ENCODE peak calls at places on chromosomes 1 and 21, in eight cellular contexts. P is AG10803, F is RPMI7951, X is chondrocyte, G is NCI-H1436, K is tibial nerve, H is fibroblast of pulmonary artery, I is cerebellum. Z is an unnamed sample.

GRCh38 chr1:219062161-219062560 is 111.5 kb upstream of the LYPLAL1 start:
- DNase-seq in P (no peak), F (no peak), X (no peak), G (no peak), K (no peak), H (no peak), I (no peak), Z (no peak)

GRCh38 chr1:180994262-180994661 is 28.4 kb downstream of the STX6 start:
- DNase-seq in P (no peak), F (no peak), X (no peak), G (no peak), K (no peak), H (no peak), I (no peak), Z (no peak)

GRCh38 chr1:86705633-86705985 is 1.2 kb downstream of the SH3GLB1 start:
- DNase-seq in P (peak; percentile 63), F (no peak), X (no peak), G (no peak), K (no peak), H (peak; percentile 29), I (no peak), Z (no peak)

GRCh38 chr1:54995835-54996234 is 2.9 kb upstream of the BSND start:
- DNase-seq in P (no peak), F (no peak), X (no peak), G (no peak), K (no peak), H (no peak), I (no peak), Z (no peak)

GRCh38 chr1:53514436-53514835 is 55.2 kb downstream of the DMRTB1 start:
- DNase-seq in P (no peak), F (no peak), X (no peak), G (no peak), K (no peak), H (no peak), I (no peak), Z (no peak)

GRCh38 chr1:54257876-54258275 is 57.9 kb downstream of the MRPL37 start:
- DNase-seq in P (no peak), F (no peak), X (no peak), G (no peak), K (no peak), H (no peak), I (no peak), Z (no peak)

GRCh38 chr21:45055861-45056260 is 18.5 kb upstream of the ADARB1 start:
- DNase-seq in P (peak; percentile 76), F (no peak), X (no peak), G (no peak), K (no peak), H (no peak), I (no peak), Z (no peak)

GRCh38 chr1:54681396-54681795 is 34.3 kb upstream of the TTC4 start:
- DNase-seq in P (peak; percentile 5), F (no peak), X (no peak), G (peak; percentile 88), K (no peak), H (peak; percentile 22), I (no peak), Z (no peak)

GRCh38 chr1:23129846-23130245 is 38.8 kb downstream of the LUZP1 start:
- DNase-seq in P (no peak), F (no peak), X (no peak), G (no peak), K (no peak), H (peak; percentile 31), I (no peak), Z (no peak)

GRCh38 chr1:51535006-51535592 is 16.0 kb upstream of the EPS15 start:
- DNase-seq in P (peak; percentile 78), F (peak; percentile 70), X (no peak), G (peak; percentile 18), K (peak; percentile 52), H (peak; percentile 92), I (peak; percentile 34), Z (peak; percentile 65)

GRCh38 chr21:34910396-34910795 is 138.7 kb downstream of the RUNX1 start:
- DNase-seq in P (no peak), F (no peak), X (no peak), G (no peak), K (no peak), H (no peak), I (no peak), Z (no peak)

GRCh38 chr1:176271572-176271971 is 64.5 kb upstream of the COP1 start:
- DNase-seq in P (no peak), F (no peak), X (no peak), G (no peak), K (no peak), H (no peak), I (no peak), Z (no peak)

GRCh38 chr1:201363455-201363854 is 14.0 kb downstream of the TNNT2 start:
- DNase-seq in P (no peak), F (no peak), X (peak; percentile 15), G (no peak), K (no peak), H (no peak), I (no peak), Z (no peak)

GRCh38 chr1:166165661-166166399 is 971 bp downstream of the FAM78B start:
- DNase-seq in P (peak; percentile 13), F (no peak), X (peak; percentile 89), G (no peak), K (no peak), H (peak; percentile 4), I (peak; percentile 48), Z (peak; percentile 64)

GRCh38 chr21:20083925-20084324 is 914.3 kb upstream of the NCAM2 start:
- DNase-seq in P (no peak), F (no peak), X (no peak), G (no peak), K (no peak), H (no peak), I (no peak), Z (no peak)

GRCh38 chr1:152013664-152014237 is 20.1 kb upstream of the S100A10 start:
- DNase-seq in P (peak; percentile 56), F (peak; percentile 50), X (no peak), G (peak; percentile 41), K (no peak), H (peak; percentile 68), I (no peak), Z (no peak)

GRCh38 chr1:46394872-46395465 is 852 bp downstream of the FAAH start:
- DNase-seq in P (no peak), F (no peak), X (no peak), G (no peak), K (no peak), H (no peak), I (peak; percentile 58), Z (no peak)

GRCh38 chr1:233244183-233244582 is 51.3 kb downstream of the PCNX2 start:
- DNase-seq in P (peak; percentile 68), F (peak; percentile 5), X (no peak), G (no peak), K (no peak), H (peak; percentile 30), I (no peak), Z (no peak)

GRCh38 chr1:101330427-101331130 is 93.8 kb downstream of the S1PR1 start:
- DNase-seq in P (no peak), F (no peak), X (no peak), G (no peak), K (no peak), H (no peak), I (no peak), Z (no peak)

GRCh38 chr1:47211796-47212269 is 20.2 kb downstream of the TAL1 start:
- DNase-seq in P (no peak), F (no peak), X (no peak), G (no peak), K (no peak), H (peak; percentile 86), I (no peak), Z (peak; percentile 52)

GRCh38 chr1:67460648-67461500 is 30.7 kb upstream of the SERBP1 start:
- DNase-seq in P (peak; percentile 64), F (peak; percentile 56), X (no peak), G (no peak), K (no peak), H (no peak), I (no peak), Z (peak; percentile 88)

GRCh38 chr1:226649780-226650179 is 89.3 kb downstream of the ITPKB start:
- DNase-seq in P (peak; percentile 46), F (peak; percentile 42), X (no peak), G (no peak), K (no peak), H (peak; percentile 43), I (no peak), Z (no peak)

GRCh38 chr1:1425753-1426495 is 4.8 kb upstream of the ANKRD65 start:
- DNase-seq in P (no peak), F (no peak), X (peak; percentile 79), G (no peak), K (no peak), H (no peak), I (no peak), Z (no peak)

GRCh38 chr21:36254106-36254941 is 65.7 kb upstream of the MORC3 start:
- DNase-seq in P (no peak), F (no peak), X (no peak), G (no peak), K (no peak), H (no peak), I (no peak), Z (no peak)

GRCh38 chr1:22121421-22121911 is 21.4 kb downstream of the WNT4 start:
- DNase-seq in P (no peak), F (no peak), X (no peak), G (peak; percentile 71), K (no peak), H (no peak), I (no peak), Z (peak; percentile 49)

GRCh38 chr1:63643926-63644325 is 50.7 kb downstream of the PGM1 start:
- DNase-seq in P (no peak), F (no peak), X (no peak), G (no peak), K (no peak), H (no peak), I (peak; percentile 51), Z (no peak)

GRCh38 chr1:153789478-153790148 is 14.4 kb downstream of the SLC27A3 start:
- DNase-seq in P (no peak), F (no peak), X (peak; percentile 66), G (no peak), K (no peak), H (no peak), I (no peak), Z (no peak)

GRCh38 chr21:42777064-42777756 is 102.1 kb downstream of the WDR4 start:
- DNase-seq in P (no peak), F (no peak), X (no peak), G (no peak), K (no peak), H (no peak), I (no peak), Z (no peak)

GRCh38 chr21:42373181-42373907 is 7.0 kb upstream of the TFF1 start:
- DNase-seq in P (no peak), F (no peak), X (peak; percentile 90), G (no peak), K (no peak), H (no peak), I (no peak), Z (no peak)

GRCh38 chr1:160032165-160032827 is 506 bp upstream of the PIGM start:
- DNase-seq in P (no peak), F (peak; percentile 16), X (no peak), G (no peak), K (no peak), H (no peak), I (peak; percentile 35), Z (no peak)

GRCh38 chr1:22208265-22208972 is 65.5 kb upstream of the WNT4 start:
- DNase-seq in P (no peak), F (no peak), X (peak; percentile 77), G (no peak), K (no peak), H (no peak), I (no peak), Z (no peak)

GRCh38 chr1:56532359-56532696 is 47.0 kb downstream of the PLPP3 start:
- DNase-seq in P (peak; percentile 64), F (peak; percentile 64), X (no peak), G (no peak), K (no peak), H (no peak), I (no peak), Z (no peak)

GRCh38 chr1:44532567-44532944 is 127.5 kb downstream of the RNF220 start:
- DNase-seq in P (no peak), F (no peak), X (no peak), G (no peak), K (no peak), H (no peak), I (no peak), Z (no peak)